ENCODE peak calls at places on chromosomes 11 and 22, in eight cellular contexts. O is IMR-90, W is lower leg skin, R is stomach, J is body of pancreas, L is GM12891, N is uterus, Y is adrenal gland. T is an unnamed sample.

GRCh38 chr11:128061321-128061871 is 526.0 kb downstream of the ETS1 start:
- DNase-seq in O (peak; percentile 71), W (no peak), R (no peak), J (no peak), L (no peak), N (peak; percentile 18), Y (no peak), T (no peak)

GRCh38 chr11:64516226-64516625 is 74.8 kb upstream of the SLC22A12 start:
- DNase-seq in O (no peak), W (no peak), R (no peak), J (no peak), L (no peak), N (no peak), Y (no peak), T (no peak)

GRCh38 chr11:26194871-26195270 is 137.1 kb upstream of the ANO3 start:
- DNase-seq in O (peak; percentile 26), W (no peak), R (no peak), J (no peak), L (no peak), N (no peak), Y (no peak), T (no peak)

GRCh38 chr11:82782825-82783374 is 49.2 kb upstream of the FAM181B start:
- DNase-seq in O (no peak), W (no peak), R (no peak), J (no peak), L (no peak), N (no peak), Y (no peak), T (no peak)

GRCh38 chr22:26715392-26715939 is 58.1 kb downstream of the MIAT start:
- DNase-seq in O (no peak), W (no peak), R (no peak), J (no peak), L (no peak), N (no peak), Y (no peak), T (no peak)

GRCh38 chr11:108324587-108324986 is 101.7 kb downstream of the ATM start:
- DNase-seq in O (peak; percentile 57), W (no peak), R (no peak), J (no peak), L (no peak), N (no peak), Y (no peak), T (no peak)

GRCh38 chr11:111417766-111418435 is 38.8 kb upstream of the POU2AF1 start:
- DNase-seq in O (peak; percentile 99), W (peak; percentile 30), R (no peak), J (peak; percentile 54), L (no peak), N (peak; percentile 73), Y (no peak), T (no peak)

GRCh38 chr22:20184501-20185145 is 33.8 kb upstream of the CCDC188 start:
- DNase-seq in O (no peak), W (no peak), R (no peak), J (no peak), L (no peak), N (no peak), Y (no peak), T (no peak)

GRCh38 chr11:114178656-114179055 is 117.5 kb upstream of the NNMT start:
- DNase-seq in O (no peak), W (no peak), R (no peak), J (no peak), L (no peak), N (no peak), Y (no peak), T (no peak)

GRCh38 chr22:46738961-46739870 is 1.2 kb upstream of the CERK start:
- DNase-seq in O (peak; percentile 72), W (peak; percentile 58), R (peak; percentile 73), J (peak; percentile 90), L (peak; percentile 52), N (no peak), Y (peak; percentile 78), T (no peak)

GRCh38 chr22:24807284-24807950 is 1.4 kb downstream of the SGSM1 start:
- DNase-seq in O (no peak), W (no peak), R (no peak), J (peak; percentile 39), L (no peak), N (peak; percentile 22), Y (peak; percentile 66), T (no peak)

GRCh38 chr22:49488943-49489342 is 338.7 kb downstream of the BRD1 start:
- DNase-seq in O (no peak), W (no peak), R (no peak), J (no peak), L (no peak), N (no peak), Y (no peak), T (no peak)

GRCh38 chr11:6703247-6704063 is 20.3 kb upstream of the MRPL17 start:
- DNase-seq in O (peak; percentile 57), W (peak; percentile 53), R (peak; percentile 42), J (peak; percentile 68), L (no peak), N (peak; percentile 27), Y (peak; percentile 77), T (no peak)

GRCh38 chr11:37963440-37963839 is 1365.4 kb upstream of the RAG2 start:
- DNase-seq in O (no peak), W (no peak), R (no peak), J (no peak), L (no peak), N (no peak), Y (no peak), T (no peak)

GRCh38 chr22:21680830-21681565 is 15.2 kb downstream of the PPIL2 start:
- DNase-seq in O (no peak), W (no peak), R (no peak), J (no peak), L (no peak), N (no peak), Y (no peak), T (no peak)

GRCh38 chr11:61551630-61552029 is 29.2 kb downstream of the SYT7 start:
- DNase-seq in O (peak; percentile 50), W (no peak), R (peak; percentile 72), J (peak; percentile 66), L (no peak), N (no peak), Y (peak; percentile 59), T (no peak)

GRCh38 chr22:42114721-42115120 is 15.9 kb downstream of the CYP2D6 start:
- DNase-seq in O (peak; percentile 6), W (no peak), R (no peak), J (peak; percentile 31), L (no peak), N (no peak), Y (peak; percentile 46), T (no peak)

GRCh38 chr22:35099883-35100282 is 33.9 kb downstream of the ISX start:
- DNase-seq in O (no peak), W (no peak), R (no peak), J (no peak), L (no peak), N (no peak), Y (no peak), T (no peak)

GRCh38 chr11:66638177-66639065 is at the start of gene RBM4:
- DNase-seq in O (peak; percentile 100), W (peak; percentile 100), R (peak; percentile 98), J (peak; percentile 99), L (peak; percentile 90), N (peak; percentile 99), Y (peak; percentile 99), T (peak; percentile 99)

GRCh38 chr22:41603873-41604332 is 14.3 kb upstream of the PMM1 start:
- DNase-seq in O (no peak), W (no peak), R (no peak), J (no peak), L (peak; percentile 54), N (no peak), Y (no peak), T (no peak)

GRCh38 chr22:27405672-27406388 is 395.7 kb downstream of the MN1 start:
- DNase-seq in O (peak; percentile 45), W (no peak), R (peak; percentile 73), J (peak; percentile 75), L (peak; percentile 44), N (no peak), Y (peak; percentile 63), T (peak; percentile 63)

GRCh38 chr11:124108158-124108557 is 7.1 kb upstream of the VWA5A start:
- DNase-seq in O (peak; percentile 15), W (no peak), R (no peak), J (peak; percentile 16), L (no peak), N (no peak), Y (peak; percentile 32), T (no peak)

GRCh38 chr11:99584822-99585221 is 564.1 kb downstream of the CNTN5 start:
- DNase-seq in O (no peak), W (no peak), R (no peak), J (no peak), L (no peak), N (no peak), Y (no peak), T (no peak)

GRCh38 chr11:67586568-67587250 is 3.1 kb downstream of the GSTP1 start:
- DNase-seq in O (no peak), W (no peak), R (no peak), J (no peak), L (no peak), N (no peak), Y (no peak), T (no peak)

GRCh38 chr22:20530368-20531153 is 23.2 kb downstream of the MED15 start:
- DNase-seq in O (peak; percentile 83), W (no peak), R (no peak), J (no peak), L (no peak), N (no peak), Y (peak; percentile 81), T (no peak)

GRCh38 chr11:117314840-117315239 is 1.2 kb downstream of the BACE1 start:
- DNase-seq in O (no peak), W (no peak), R (no peak), J (peak; percentile 35), L (no peak), N (no peak), Y (no peak), T (no peak)

GRCh38 chr11:6746086-6746618 is 25.6 kb downstream of the OR2AG2 start:
- DNase-seq in O (no peak), W (no peak), R (peak; percentile 28), J (no peak), L (no peak), N (no peak), Y (no peak), T (no peak)

GRCh38 chr22:38481871-38482332 is 14.0 kb downstream of the KDELR3 start:
- DNase-seq in O (no peak), W (no peak), R (no peak), J (no peak), L (no peak), N (no peak), Y (no peak), T (peak; percentile 15)
- TF ChIP-seq POLR2A in O (no peak), W (no peak), R (no peak), J (no peak), L (no peak), N (no peak), Y (no peak), T (no peak)

GRCh38 chr11:65540290-65541092 is 15.6 kb downstream of the SCYL1 start:
- DNase-seq in O (peak; percentile 82), W (peak; percentile 83), R (peak; percentile 95), J (peak; percentile 95), L (peak; percentile 99), N (peak; percentile 92), Y (peak; percentile 95), T (peak; percentile 93)
- TF ChIP-seq POLR2A in O (no peak), W (no peak), R (no peak), J (no peak), L (no peak), N (peak; percentile 41), Y (peak; percentile 41), T (no peak)

GRCh38 chr11:72752088-72752914 is at the start of gene ARAP1:
- DNase-seq in O (peak; percentile 59), W (peak; percentile 54), R (peak; percentile 69), J (peak; percentile 75), L (peak; percentile 96), N (peak; percentile 71), Y (peak; percentile 77), T (peak; percentile 52)
- TF ChIP-seq POLR2A in O (peak; percentile 74), W (no peak), R (no peak), J (no peak), L (peak; percentile 15), N (no peak), Y (peak; percentile 45), T (no peak)

GRCh38 chr22:30681840-30682239 is 12.8 kb upstream of the OSBP2 start:
- DNase-seq in O (no peak), W (no peak), R (no peak), J (no peak), L (no peak), N (no peak), Y (no peak), T (no peak)
- TF ChIP-seq POLR2A in O (no peak), W (no peak), R (no peak), J (no peak), L (no peak), N (no peak), Y (no peak), T (no peak)

T was measured in breast epithelium.